ENCODE peak calls at places on chromosomes 16 and 17, in five cellular contexts. Q, O, N, V and X are unnamed samples.
A peak's percentile ranks its signal among the peaks of the same experiment; 100 is the strongest.

GRCh38 chr17:2170023-2170422 is 115.1 kb downstream of the HIC1 start:
- DNase-seq in Q (peak; percentile 39), O (peak; percentile 35), V (no peak), N (peak; percentile 58), X (peak; percentile 32)

GRCh38 chr17:78759969-78760352 is 22.1 kb downstream of the CYTH1 start:
- DNase-seq in Q (no peak), N (no peak), O (no peak), V (no peak), X (no peak)

GRCh38 chr16:4611337-4612023 is 3.2 kb downstream of the UBALD1 start:
- DNase-seq in Q (no peak), N (no peak), O (no peak), V (no peak), X (no peak)

GRCh38 chr16:86579268-86580062 is 1.1 kb downstream of the FOXL1 start:
- DNase-seq in Q (no peak), V (no peak), O (no peak), N (peak; percentile 56), X (no peak)

GRCh38 chr17:7440113-7440822 is 956 bp downstream of the FGF11 start:
- DNase-seq in V (no peak), N (peak; percentile 90), Q (peak; percentile 39), O (no peak), X (peak; percentile 33)

GRCh38 chr16:3998793-3999478 is 117.3 kb downstream of the ADCY9 start:
- DNase-seq in Q (peak; percentile 51), O (no peak), N (no peak), V (no peak), X (no peak)

GRCh38 chr16:9489823-9490467 is 398.5 kb downstream of the HAPSTR1 start:
- DNase-seq in O (no peak), Q (peak; percentile 8), V (no peak), N (no peak), X (no peak)

GRCh38 chr16:31001507-31002251 is 8.8 kb downstream of the STX1B start:
- DNase-seq in Q (no peak), N (no peak), V (no peak), O (peak; percentile 67), X (no peak)

GRCh38 chr16:86087011-86087453 is 188.1 kb downstream of the IRF8 start:
- DNase-seq in Q (no peak), V (no peak), N (no peak), O (no peak), X (no peak)

GRCh38 chr17:32936894-32937500 is 9.0 kb downstream of the TMEM98 start:
- DNase-seq in Q (peak; percentile 69), V (no peak), O (peak; percentile 59), N (peak; percentile 94), X (peak; percentile 84)
- TF ChIP-seq EP300 in Q (no peak), V (no peak), O (no peak), N (no peak), X (no peak)

DNA sequence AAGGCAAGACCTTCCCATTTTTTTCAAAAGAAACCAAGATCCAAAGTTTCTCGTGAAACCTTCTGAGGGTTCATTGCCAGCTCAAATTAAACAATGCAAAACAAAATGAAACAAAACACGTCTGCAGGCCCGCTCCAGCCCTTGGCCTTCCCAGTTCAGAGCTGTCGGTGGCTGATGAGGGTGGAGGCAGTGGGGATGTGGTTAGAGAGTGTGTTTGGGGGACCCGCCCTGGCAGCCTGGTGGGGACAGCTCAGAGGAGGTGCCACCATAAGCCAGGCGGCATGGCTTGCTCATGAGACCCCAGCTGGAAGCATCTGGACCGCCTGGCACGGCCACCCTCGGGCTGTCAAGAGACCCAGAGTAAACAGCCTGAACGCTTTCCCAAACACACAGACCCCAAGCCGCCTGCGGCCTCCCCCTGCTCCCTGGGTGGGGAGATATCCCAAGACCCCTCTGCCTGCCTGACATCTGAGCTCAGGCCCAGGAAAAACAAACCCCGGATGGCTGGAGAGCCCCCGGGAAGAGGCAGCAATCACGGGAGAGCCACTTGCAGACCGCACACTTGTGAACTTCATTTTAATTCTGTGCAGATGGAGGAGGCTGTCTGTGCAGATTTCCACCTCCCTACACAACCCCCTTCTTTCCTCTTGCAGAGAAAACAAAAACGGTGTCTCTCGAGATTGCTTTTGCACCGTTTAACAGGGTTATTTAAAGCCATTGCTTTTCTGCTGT is 35.4 kb upstream of the LITAF start:
- DNase-seq in V (no peak), Q (no peak), O (no peak), N (no peak), X (no peak)
- TF ChIP-seq KDM1A in V (no peak), Q (no peak), O (no peak), N (no peak), X (no peak)

GRCh38 chr17:9195961-9196668 is 174.8 kb downstream of the NTN1 start:
- DNase-seq in N (no peak), Q (no peak), O (no peak), V (no peak), X (no peak)
- H3K4me2 ChIP-seq in N (peak overlapping the region; percentile 12), Q (no peak overlapping the region), O (no peak overlapping the region), V (no peak overlapping the region), X (no peak overlapping the region)

GRCh38 chr16:55436587-55436986 is 42.4 kb upstream of the MMP2 start:
- DNase-seq in O (no peak), Q (no peak), N (no peak), V (no peak), X (no peak)

GRCh38 chr16:55439101-55439690 is 39.8 kb upstream of the MMP2 start:
- DNase-seq in O (no peak), N (no peak), V (no peak), Q (no peak), X (no peak)

GRCh38 chr16:55434000-55434399 is 45.0 kb upstream of the MMP2 start:
- DNase-seq in N (no peak), O (no peak), V (no peak), Q (no peak), X (no peak)

GRCh38 chr16:55435387-55435786 is 43.6 kb upstream of the MMP2 start:
- DNase-seq in N (no peak), V (no peak), Q (no peak), O (no peak), X (peak; percentile 74)

GRCh38 chr16:55437627-55438026 is 41.4 kb upstream of the MMP2 start:
- DNase-seq in O (no peak), V (no peak), Q (no peak), N (no peak), X (no peak)
- TF ChIP-seq EP300 in O (no peak), V (no peak), Q (no peak), N (no peak), X (no peak)

DNA sequence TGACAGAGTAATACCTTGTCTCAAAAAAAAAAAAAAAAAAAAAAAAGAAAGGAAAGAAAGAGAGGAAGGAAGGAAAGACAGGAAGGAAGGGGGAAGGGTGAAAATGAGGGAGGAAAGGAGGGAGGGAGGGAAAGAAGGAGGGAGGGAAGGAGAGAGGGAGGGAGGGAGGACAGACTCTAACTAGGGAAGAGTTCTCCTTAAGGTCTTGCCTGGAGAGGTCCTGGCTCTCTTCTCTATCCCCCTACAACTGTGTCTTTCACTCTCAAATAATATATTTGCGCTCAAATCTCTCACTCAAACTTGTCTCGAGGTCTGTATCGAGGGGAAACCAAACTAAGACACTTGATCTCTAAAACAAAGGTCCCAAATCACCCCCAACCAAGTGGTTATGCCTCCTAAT is 35.6 kb downstream of the WDR59 start:
- DNase-seq in Q (no peak), N (no peak), V (no peak), O (no peak), X (no peak)
- TF ChIP-seq KDM1A in Q (no peak), N (no peak), V (no peak), O (no peak), X (no peak)

GRCh38 chr17:81967533-81968395 is 6.8 kb upstream of the NOTUM start:
- DNase-seq in V (peak; percentile 40), Q (peak; percentile 67), N (peak; percentile 81), O (peak; percentile 98), X (peak; percentile 97)

GRCh38 chr17:81966343-81967243 is 5.6 kb upstream of the NOTUM start:
- DNase-seq in V (no peak), Q (no peak), N (peak; percentile 70), O (peak; percentile 89), X (no peak)

GRCh38 chr17:81968396-81968745 is 7.4 kb upstream of the NOTUM start:
- DNase-seq in V (no peak), N (no peak), Q (no peak), O (no peak), X (no peak)

GRCh38 chr17:81968850-81969812 is 8.1 kb upstream of the NOTUM start:
- DNase-seq in N (no peak), V (no peak), Q (no peak), O (no peak), X (no peak)

GRCh38 chr17:81967244-81967532 is 6.2 kb upstream of the NOTUM start:
- DNase-seq in N (peak; percentile 66), Q (no peak), V (no peak), O (no peak), X (no peak)
- H3K4me2 ChIP-seq in N (peak overlapping the region; percentile 8), Q (peak overlapping the region; percentile 72), V (peak overlapping the region; percentile 49), O (peak overlapping the region; percentile 89), X (no peak overlapping the region)

GRCh38 chr17:67421869-67422273 is 44.8 kb downstream of the PITPNC1 start:
- DNase-seq in N (no peak), O (peak; percentile 39), Q (peak; percentile 95), V (peak; percentile 61), X (no peak)
- TF ChIP-seq EP300 in N (no peak), O (no peak), Q (peak; percentile 34), V (no peak), X (no peak)

DNA sequence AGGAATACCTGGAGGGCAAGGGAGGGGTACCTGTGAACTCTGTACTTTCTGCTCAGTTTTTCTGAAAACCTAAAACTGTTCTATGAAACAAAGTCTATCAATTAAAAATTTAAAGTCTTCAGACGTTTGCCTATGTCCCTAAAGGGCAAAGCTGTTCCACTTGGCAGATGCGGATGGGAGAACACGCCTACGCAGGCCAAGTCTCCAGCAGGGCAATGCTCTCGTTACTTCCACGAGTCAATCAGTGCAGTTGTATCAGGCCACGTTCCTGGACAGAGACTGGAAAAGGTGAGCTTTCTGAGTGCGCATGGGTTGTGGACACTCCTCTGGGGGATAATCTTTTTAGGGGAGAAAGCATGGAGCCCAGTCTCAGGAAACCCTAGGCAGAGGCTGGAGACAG is 86.6 kb downstream of the NXN start:
- DNase-seq in N (no peak), Q (no peak), O (no peak), V (no peak), X (no peak)
- TF ChIP-seq KDM1A in N (no peak), Q (no peak), O (no peak), V (no peak), X (no peak)

GRCh38 chr17:75396781-75397180 is 8.7 kb downstream of the GRB2 start:
- DNase-seq in N (no peak), Q (no peak), O (no peak), V (no peak), X (peak; percentile 12)
- H3K4me2 ChIP-seq in N (no peak overlapping the region), Q (no peak overlapping the region), O (no peak overlapping the region), V (peak overlapping the region; percentile 98), X (no peak overlapping the region)

DNA sequence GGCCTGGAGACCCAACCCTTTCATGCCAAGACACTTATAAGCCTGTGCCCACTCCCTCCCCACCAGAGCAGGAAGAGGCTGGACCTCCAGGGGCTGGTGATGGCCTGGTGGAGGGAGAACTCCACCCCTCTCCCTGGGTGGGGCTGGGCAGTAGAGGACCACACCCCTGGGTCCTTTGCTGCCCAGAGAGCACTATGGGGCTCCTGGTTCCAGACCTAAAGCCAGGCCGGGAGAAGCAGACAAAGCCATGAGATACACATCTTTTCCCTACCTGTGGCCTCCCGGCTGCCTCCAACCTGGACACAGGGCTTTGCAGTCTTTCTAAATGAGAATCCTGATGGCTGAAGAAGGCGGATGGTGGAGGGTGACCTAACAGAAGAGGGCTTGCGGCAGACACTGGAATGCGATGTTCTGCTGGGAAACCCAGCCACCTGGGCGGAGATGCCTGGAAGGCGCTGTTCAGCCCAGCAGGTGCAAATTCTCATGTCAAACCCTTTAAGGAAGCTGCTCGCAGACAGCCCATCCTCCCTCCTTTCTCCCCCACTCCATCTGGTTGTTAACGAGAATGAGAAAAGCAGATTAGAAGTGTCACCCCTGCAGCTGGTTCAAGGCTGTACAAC is 43.9 kb upstream of the KIFC3 start:
- DNase-seq in O (no peak), Q (no peak), N (peak; percentile 59), V (no peak), X (no peak)
- TF ChIP-seq EP300 in O (no peak), Q (no peak), N (no peak), V (no peak), X (no peak)